ENCODE peak calls at places on chromosomes 2 and 18, in six cellular contexts. F is tibial nerve; C is heart left ventricle; V is GOT3; M is astrocyte of the cerebellum; J is CD4-positive, CD25-positive, alpha-beta regulatory T cell. Z is an unnamed sample.

GRCh38 chr2:125418483-125418882 is 1237.5 kb upstream of the GYPC start:
- DNase-seq in F (no peak), C (no peak), V (no peak), M (no peak), J (no peak), Z (no peak)

GRCh38 chr2:158783923-158784322 is 11.2 kb upstream of the DAPL1 start:
- DNase-seq in F (no peak), C (no peak), V (no peak), M (no peak), J (no peak), Z (no peak)

GRCh38 chr2:198309673-198310280 is 505.4 kb downstream of the PLCL1 start:
- DNase-seq in F (no peak), C (no peak), V (no peak), M (peak; percentile 42), J (peak; percentile 33), Z (peak; percentile 76)

GRCh38 chr2:39632871-39633270 is 32.8 kb upstream of the TMEM178A start:
- DNase-seq in F (no peak), C (no peak), V (no peak), M (peak; percentile 95), J (no peak), Z (peak; percentile 69)

GRCh38 chr2:228180126-228181097 is 1.1 kb downstream of the SPHKAP start:
- DNase-seq in F (no peak), C (peak; percentile 38), V (no peak), M (no peak), J (no peak), Z (no peak)

GRCh38 chr2:139159177-139159576 is 379.0 kb upstream of the NXPH2 start:
- DNase-seq in F (no peak), C (no peak), V (no peak), M (no peak), J (no peak), Z (no peak)

GRCh38 chr2:156903335-156903734 is 354.2 kb upstream of the GALNT5 start:
- DNase-seq in F (no peak), C (no peak), V (no peak), M (no peak), J (no peak), Z (no peak)

GRCh38 chr2:12330916-12331315 is 385.8 kb upstream of the TRIB2 start:
- DNase-seq in F (no peak), C (no peak), V (no peak), M (peak; percentile 22), J (no peak), Z (no peak)

GRCh38 chr2:223995569-223995968 is 38.3 kb downstream of the MRPL44 start:
- DNase-seq in F (no peak), C (no peak), V (no peak), M (no peak), J (no peak), Z (no peak)

GRCh38 chr2:224997802-224998201 is 44.5 kb downstream of the DOCK10 start:
- DNase-seq in F (no peak), C (peak; percentile 12), V (no peak), M (no peak), J (no peak), Z (peak; percentile 69)

GRCh38 chr2:50225021-50225928 is 806.7 kb downstream of the NRXN1 start:
- DNase-seq in F (no peak), C (no peak), V (no peak), M (no peak), J (no peak), Z (no peak)

GRCh38 chr18:49588971-49589370 is 27.1 kb downstream of the LIPG start:
- DNase-seq in F (no peak), C (no peak), V (no peak), M (no peak), J (no peak), Z (peak; percentile 78)

GRCh38 chr18:58887613-58887963 is 22.9 kb downstream of the ZNF532 start:
- DNase-seq in F (peak; percentile 51), C (peak; percentile 79), V (no peak), M (no peak), J (no peak), Z (no peak)

GRCh38 chr2:23661276-23662050 is 265.5 kb downstream of the ATAD2B start:
- DNase-seq in F (no peak), C (no peak), V (no peak), M (no peak), J (no peak), Z (no peak)

GRCh38 chr18:59318460-59318859 is at the start of gene CPLX4:
- DNase-seq in F (no peak), C (no peak), V (no peak), M (no peak), J (no peak), Z (no peak)

GRCh38 chr2:70094978-70095832 is 7.9 kb downstream of the PCBP1 start:
- DNase-seq in F (no peak), C (peak; percentile 68), V (no peak), M (no peak), J (peak; percentile 45), Z (peak; percentile 58)

GRCh38 chr2:237057893-237058300 is 27.8 kb upstream of the COPS8 start:
- DNase-seq in F (no peak), C (no peak), V (no peak), M (no peak), J (no peak), Z (no peak)

GRCh38 chr2:24855703-24856102 is 62.5 kb downstream of the CENPO start:
- DNase-seq in F (no peak), C (no peak), V (no peak), M (peak; percentile 33), J (no peak), Z (peak; percentile 32)